ENCODE peak calls at places on chromosomes 16 and 17, in eight cellular contexts. H, D, M, X, E, O, Q and A are unnamed samples.

GRCh38 chr16:65975049-65975708 is 391.3 kb upstream of the CDH5 start:
- DNase-seq in H (no peak), D (no peak), M (no peak), X (no peak), E (no peak), O (peak; percentile 27), Q (no peak), A (no peak)

GRCh38 chr17:29389994-29390855 is at the start of gene TAOK1:
- DNase-seq in H (peak; percentile 88), D (peak; percentile 99), M (peak; percentile 99), X (peak; percentile 100), E (peak; percentile 99), O (peak; percentile 99), Q (peak; percentile 99), A (peak; percentile 95)

GRCh38 chr17:55750750-55751641 is at the start of gene PCTP:
- DNase-seq in H (peak; percentile 90), D (peak; percentile 94), M (peak; percentile 95), X (peak; percentile 97), E (peak; percentile 95), O (peak; percentile 96), Q (peak; percentile 93), A (peak; percentile 87)

GRCh38 chr17:57916925-57917858 is 38.0 kb downstream of the CUEDC1 start:
- DNase-seq in H (no peak), D (no peak), M (no peak), X (no peak), E (no peak), O (no peak), Q (no peak), A (peak; percentile 53)

GRCh38 chr17:50200447-50201225 is 795 bp downstream of the COL1A1 start:
- DNase-seq in H (peak; percentile 89), D (peak; percentile 88), M (peak; percentile 90), X (peak; percentile 96), E (peak; percentile 93), O (peak; percentile 92), Q (peak; percentile 94), A (peak; percentile 71)

GRCh38 chr17:42553866-42554249 is 1.1 kb downstream of the HSD17B1 start:
- DNase-seq in H (no peak), D (no peak), M (peak; percentile 31), X (peak; percentile 84), E (no peak), O (peak; percentile 43), Q (no peak), A (no peak)

GRCh38 chr17:58337600-58338453 is 9.2 kb upstream of the TSPOAP1 start:
- DNase-seq in H (no peak), D (peak; percentile 84), M (peak; percentile 79), X (peak; percentile 99), E (peak; percentile 66), O (no peak), Q (peak; percentile 87), A (peak; percentile 82)

GRCh38 chr16:65098916-65099315 is 22.9 kb downstream of the CDH11 start:
- DNase-seq in H (no peak), D (no peak), M (no peak), X (no peak), E (no peak), O (no peak), Q (no peak), A (no peak)

GRCh38 chr16:85988723-85989313 is 89.9 kb downstream of the IRF8 start:
- DNase-seq in H (no peak), D (no peak), M (no peak), X (no peak), E (no peak), O (no peak), Q (no peak), A (no peak)

GRCh38 chr17:75514299-75515228 is 773 bp downstream of the CASKIN2 start:
- DNase-seq in H (no peak), D (no peak), M (peak; percentile 64), X (peak; percentile 84), E (no peak), O (peak; percentile 21), Q (no peak), A (no peak)

GRCh38 chr17:72952220-72952619 is 140.3 kb downstream of the SLC39A11 start:
- DNase-seq in H (no peak), D (no peak), M (no peak), X (no peak), E (no peak), O (no peak), Q (no peak), A (no peak)

GRCh38 chr16:2712546-2712945 is 7.5 kb downstream of the PRSS27 start:
- DNase-seq in H (no peak), D (no peak), M (no peak), X (peak; percentile 62), E (no peak), O (no peak), Q (no peak), A (no peak)